ENCODE peak calls at places on chromosome 3, in seven cellular contexts. One of them, this sample, is unnamed.

GRCh38 chr3:11373235-11373634 is 101.0 kb downstream of the ATG7 start:
- DNase-seq in cardiac fibroblast: no peak
- DNase-seq in GM03348: no peak
- DNase-seq in A549: no peak
- DNase-seq in AG04450: no peak
- DNase-seq in NCI-H1048: no peak
- DNase-seq in HFFc6: no peak
- DNase-seq in this sample: no peak

GRCh38 chr3:128845119-128845518 is 34.3 kb upstream of the ACAD9 start:
- DNase-seq in GM03348: no peak
- DNase-seq in HFFc6: no peak
- DNase-seq in NCI-H1048: no peak
- DNase-seq in A549: no peak
- DNase-seq in cardiac fibroblast: no peak
- DNase-seq in AG04450: no peak
- DNase-seq in this sample: peak

GRCh38 chr3:123758081-123758564 is 126.0 kb downstream of the MYLK start:
- DNase-seq in GM03348: peak
- DNase-seq in A549: no peak
- DNase-seq in HFFc6: peak
- DNase-seq in NCI-H1048: no peak
- DNase-seq in AG04450: no peak
- DNase-seq in cardiac fibroblast: peak
- DNase-seq in this sample: no peak

GRCh38 chr3:128317698-128318231 is 148.9 kb downstream of the DNAJB8 start:
- DNase-seq in NCI-H1048: no peak
- DNase-seq in GM03348: no peak
- DNase-seq in HFFc6: no peak
- DNase-seq in A549: no peak
- DNase-seq in AG04450: no peak
- DNase-seq in cardiac fibroblast: no peak
- DNase-seq in this sample: no peak

GRCh38 chr3:20462723-20463122 is 276.7 kb upstream of the SGO1 start:
- DNase-seq in GM03348: no peak
- DNase-seq in NCI-H1048: no peak
- DNase-seq in A549: no peak
- DNase-seq in cardiac fibroblast: peak
- DNase-seq in AG04450: no peak
- DNase-seq in HFFc6: no peak
- DNase-seq in this sample: no peak

GRCh38 chr3:154862265-154862664 is 217.9 kb upstream of the MME start:
- DNase-seq in cardiac fibroblast: peak
- DNase-seq in GM03348: peak
- DNase-seq in AG04450: peak
- DNase-seq in HFFc6: no peak
- DNase-seq in A549: no peak
- DNase-seq in NCI-H1048: no peak
- DNase-seq in this sample: no peak

GRCh38 chr3:140093742-140094141 is 158.8 kb downstream of the CLSTN2 start:
- DNase-seq in HFFc6: no peak
- DNase-seq in A549: no peak
- DNase-seq in NCI-H1048: peak
- DNase-seq in AG04450: peak
- DNase-seq in GM03348: peak
- DNase-seq in cardiac fibroblast: peak
- DNase-seq in this sample: no peak

GRCh38 chr3:102081587-102082289 is 232.4 kb downstream of the NFKBIZ start:
- DNase-seq in GM03348: no peak
- DNase-seq in cardiac fibroblast: peak
- DNase-seq in HFFc6: no peak
- DNase-seq in AG04450: no peak
- DNase-seq in A549: no peak
- DNase-seq in NCI-H1048: no peak
- DNase-seq in this sample: no peak

GRCh38 chr3:16426665-16427064 is 86.8 kb downstream of the RFTN1 start:
- DNase-seq in GM03348: no peak
- DNase-seq in HFFc6: no peak
- DNase-seq in NCI-H1048: no peak
- DNase-seq in A549: no peak
- DNase-seq in cardiac fibroblast: peak
- DNase-seq in AG04450: no peak
- DNase-seq in this sample: no peak

GRCh38 chr3:132279030-132279429 is 38.2 kb upstream of the ACP3 start:
- DNase-seq in GM03348: peak
- DNase-seq in AG04450: no peak
- DNase-seq in A549: no peak
- DNase-seq in HFFc6: no peak
- DNase-seq in cardiac fibroblast: peak
- DNase-seq in NCI-H1048: no peak
- DNase-seq in this sample: no peak

GRCh38 chr3:63508305-63508704 is 144.2 kb upstream of the SNTN start:
- DNase-seq in NCI-H1048: no peak
- DNase-seq in cardiac fibroblast: peak
- DNase-seq in GM03348: no peak
- DNase-seq in A549: no peak
- DNase-seq in AG04450: no peak
- DNase-seq in HFFc6: no peak
- DNase-seq in this sample: no peak

GRCh38 chr3:138257986-138258385 is 70.9 kb downstream of the ARMC8 start:
- DNase-seq in HFFc6: no peak
- DNase-seq in A549: no peak
- DNase-seq in GM03348: no peak
- DNase-seq in AG04450: no peak
- DNase-seq in NCI-H1048: no peak
- DNase-seq in cardiac fibroblast: no peak
- DNase-seq in this sample: no peak

GRCh38 chr3:41893977-41894376 is 67.9 kb downstream of the ULK4 start:
- DNase-seq in cardiac fibroblast: peak
- DNase-seq in GM03348: peak
- DNase-seq in A549: peak
- DNase-seq in AG04450: no peak
- DNase-seq in HFFc6: peak
- DNase-seq in NCI-H1048: no peak
- DNase-seq in this sample: peak

GRCh38 chr3:120162400-120162799 is 68.2 kb upstream of the GSK3B start:
- DNase-seq in GM03348: peak
- DNase-seq in AG04450: no peak
- DNase-seq in HFFc6: peak
- DNase-seq in NCI-H1048: no peak
- DNase-seq in A549: no peak
- DNase-seq in cardiac fibroblast: peak
- DNase-seq in this sample: no peak

GRCh38 chr3:188336178-188336577 is 182.2 kb downstream of the LPP start:
- DNase-seq in GM03348: no peak
- DNase-seq in cardiac fibroblast: no peak
- DNase-seq in AG04450: no peak
- DNase-seq in NCI-H1048: no peak
- DNase-seq in HFFc6: no peak
- DNase-seq in A549: no peak
- DNase-seq in this sample: no peak

GRCh38 chr3:69329897-69330296 is 56.0 kb downstream of the FRMD4B start:
- DNase-seq in A549: no peak
- DNase-seq in cardiac fibroblast: peak
- DNase-seq in AG04450: no peak
- DNase-seq in GM03348: peak
- DNase-seq in HFFc6: peak
- DNase-seq in NCI-H1048: no peak
- DNase-seq in this sample: no peak

GRCh38 chr3:175948041-175948440 is 1088.9 kb downstream of the NAALADL2 start:
- DNase-seq in cardiac fibroblast: no peak
- DNase-seq in AG04450: no peak
- DNase-seq in HFFc6: no peak
- DNase-seq in NCI-H1048: no peak
- DNase-seq in A549: no peak
- DNase-seq in GM03348: no peak
- DNase-seq in this sample: no peak

GRCh38 chr3:158788446-158788845 is 13.4 kb upstream of the MFSD1 start:
- DNase-seq in NCI-H1048: no peak
- DNase-seq in AG04450: no peak
- DNase-seq in HFFc6: no peak
- DNase-seq in GM03348: no peak
- DNase-seq in cardiac fibroblast: peak
- DNase-seq in A549: no peak
- DNase-seq in this sample: no peak

GRCh38 chr3:44862221-44862637 is 517 bp downstream of the TMEM42 start:
- DNase-seq in A549: no peak
- DNase-seq in HFFc6: peak
- DNase-seq in NCI-H1048: no peak
- DNase-seq in GM03348: no peak
- DNase-seq in cardiac fibroblast: peak
- DNase-seq in AG04450: no peak
- DNase-seq in this sample: peak

GRCh38 chr3:137796993-137797392 is 32.9 kb downstream of the SOX14 start:
- DNase-seq in cardiac fibroblast: no peak
- DNase-seq in A549: no peak
- DNase-seq in GM03348: no peak
- DNase-seq in NCI-H1048: no peak
- DNase-seq in AG04450: no peak
- DNase-seq in HFFc6: no peak
- DNase-seq in this sample: no peak

GRCh38 chr3:30437172-30437571 is 169.2 kb upstream of the TGFBR2 start:
- DNase-seq in GM03348: peak
- DNase-seq in HFFc6: no peak
- DNase-seq in A549: no peak
- DNase-seq in NCI-H1048: no peak
- DNase-seq in cardiac fibroblast: peak
- DNase-seq in AG04450: no peak
- DNase-seq in this sample: no peak

GRCh38 chr3:32391643-32392529 is at the start of gene CMTM7:
- DNase-seq in GM03348: peak
- DNase-seq in AG04450: no peak
- DNase-seq in NCI-H1048: no peak
- DNase-seq in cardiac fibroblast: peak
- DNase-seq in HFFc6: peak
- DNase-seq in A549: peak
- DNase-seq in this sample: peak

GRCh38 chr3:148329481-148330220 is 368.1 kb upstream of the AGTR1 start:
- DNase-seq in GM03348: peak
- DNase-seq in A549: no peak
- DNase-seq in HFFc6: no peak
- DNase-seq in AG04450: no peak
- DNase-seq in NCI-H1048: no peak
- DNase-seq in cardiac fibroblast: peak
- DNase-seq in this sample: no peak

GRCh38 chr3:139127101-139127500 is 82.4 kb upstream of the PRR23C start:
- DNase-seq in AG04450: peak
- DNase-seq in cardiac fibroblast: peak
- DNase-seq in NCI-H1048: no peak
- DNase-seq in GM03348: peak
- DNase-seq in A549: no peak
- DNase-seq in HFFc6: peak
- DNase-seq in this sample: no peak

GRCh38 chr3:98573231-98573728 is 20.1 kb downstream of the CPOX start:
- DNase-seq in AG04450: no peak
- DNase-seq in A549: peak
- DNase-seq in GM03348: peak
- DNase-seq in NCI-H1048: no peak
- DNase-seq in cardiac fibroblast: peak
- DNase-seq in HFFc6: no peak
- DNase-seq in this sample: peak

GRCh38 chr3:52873433-52874159 is 23.8 kb downstream of the STIMATE start:
- DNase-seq in A549: no peak
- DNase-seq in AG04450: peak
- DNase-seq in NCI-H1048: no peak
- DNase-seq in HFFc6: no peak
- DNase-seq in cardiac fibroblast: peak
- DNase-seq in GM03348: no peak
- DNase-seq in this sample: no peak

GRCh38 chr3:177680442-177680821 is 483.1 kb upstream of the TBL1XR1 start:
- DNase-seq in HFFc6: peak
- DNase-seq in GM03348: peak
- DNase-seq in A549: no peak
- DNase-seq in cardiac fibroblast: peak
- DNase-seq in AG04450: no peak
- DNase-seq in NCI-H1048: no peak
- DNase-seq in this sample: peak

GRCh38 chr3:31534036-31534435 is 1.3 kb downstream of the STT3B start:
- DNase-seq in A549: peak
- DNase-seq in NCI-H1048: no peak
- DNase-seq in AG04450: no peak
- DNase-seq in cardiac fibroblast: no peak
- DNase-seq in GM03348: peak
- DNase-seq in HFFc6: peak
- DNase-seq in this sample: peak

GRCh38 chr3:56885879-56886647 is 84.3 kb upstream of the ARHGEF3 start:
- DNase-seq in A549: no peak
- DNase-seq in GM03348: no peak
- DNase-seq in cardiac fibroblast: no peak
- DNase-seq in NCI-H1048: no peak
- DNase-seq in HFFc6: no peak
- DNase-seq in AG04450: no peak
- DNase-seq in this sample: no peak

This sample was measured in Kasumi-1.